ENCODE peak calls at places on chromosomes 4 and X, in five cellular contexts. Z is H1, S is Peyer's patch, F is right lobe of liver, D is IMR-90. L is an unnamed sample.

GRCh38 chr4:57635900-57636299 is 525.7 kb upstream of the IGFBP7 start:
- DNase-seq in Z (no peak), S (no peak), F (no peak), D (no peak), L (no peak)

GRCh38 chr4:101337688-101338087 is 9.6 kb downstream of the PPP3CA start:
- DNase-seq in Z (no peak), S (no peak), F (no peak), D (peak; percentile 77), L (peak; percentile 36)

GRCh38 chrX:117996918-117997480 is 119.6 kb downstream of the KLHL13 start:
- DNase-seq in Z (no peak), S (no peak), F (no peak), D (peak; percentile 63), L (no peak)

GRCh38 chr4:173707658-173708415 is 177.8 kb upstream of the HAND2 start:
- DNase-seq in Z (no peak), S (no peak), F (no peak), D (no peak), L (no peak)

GRCh38 chrX:17077349-17077748 is 130.9 kb downstream of the REPS2 start:
- DNase-seq in Z (no peak), S (no peak), F (no peak), D (no peak), L (no peak)

GRCh38 chr4:15938182-15938581 is 358 bp downstream of the FGFBP1 start:
- DNase-seq in Z (no peak), S (no peak), F (no peak), D (no peak), L (no peak)

GRCh38 chrX:152946681-152947080 is 47.2 kb downstream of the PNMA5 start:
- DNase-seq in Z (no peak), S (no peak), F (no peak), D (no peak), L (no peak)

GRCh38 chr4:174189392-174190029 is 94.0 kb downstream of the FBXO8 start:
- DNase-seq in Z (no peak), S (no peak), F (no peak), D (no peak), L (no peak)

GRCh38 chr4:119151161-119151560 is 15.5 kb downstream of the MYOZ2 start:
- DNase-seq in Z (no peak), S (no peak), F (no peak), D (no peak), L (no peak)

GRCh38 chr4:185932491-185932890 is 120.5 kb upstream of the SORBS2 start:
- DNase-seq in Z (no peak), S (no peak), F (no peak), D (no peak), L (no peak)

GRCh38 chr4:94457692-94458106 is 6.0 kb downstream of the PDLIM5 start:
- DNase-seq in Z (no peak), S (no peak), F (no peak), D (no peak), L (no peak)

GRCh38 chrX:40402771-40403533 is 177.8 kb upstream of the ATP6AP2 start:
- DNase-seq in Z (no peak), S (no peak), F (no peak), D (peak; percentile 46), L (peak; percentile 83)

GRCh38 chr4:20532871-20533870 is 167.1 kb upstream of the PACRGL start:
- DNase-seq in Z (no peak), S (no peak), F (no peak), D (peak; percentile 41), L (no peak)

GRCh38 chrX:135543924-135544323 is 23.5 kb downstream of the INTS6L start:
- DNase-seq in Z (no peak), S (peak; percentile 31), F (no peak), D (no peak), L (peak; percentile 14)

GRCh38 chr4:175622887-175623286 is 189.2 kb downstream of the GPM6A start:
- DNase-seq in Z (no peak), S (no peak), F (no peak), D (no peak), L (no peak)

GRCh38 chr4:107683873-107684272 is 36.2 kb downstream of the PAPSS1 start:
- DNase-seq in Z (no peak), S (no peak), F (no peak), D (no peak), L (no peak)

GRCh38 chr4:110735691-110736090 is 112.8 kb upstream of the PITX2 start:
- DNase-seq in Z (no peak), S (no peak), F (no peak), D (peak; percentile 33), L (peak; percentile 21)

GRCh38 chr4:77358315-77358928 is 201.4 kb downstream of the CCNG2 start:
- DNase-seq in Z (no peak), S (no peak), F (no peak), D (peak; percentile 40), L (no peak)

GRCh38 chr4:2402053-2402452 is 16.4 kb downstream of the ZFYVE28 start:
- DNase-seq in Z (peak; percentile 74), S (no peak), F (peak; percentile 71), D (no peak), L (peak; percentile 93)

GRCh38 chrX:115357316-115357715 is 67.8 kb downstream of the LUZP4 start:
- DNase-seq in Z (no peak), S (no peak), F (no peak), D (peak; percentile 19), L (no peak)

GRCh38 chrX:155026727-155027508 is at the start of gene FUNDC2:
- DNase-seq in Z (peak; percentile 46), S (peak; percentile 88), F (peak; percentile 96), D (peak; percentile 90), L (peak; percentile 94)
- TF ChIP-seq POLR2A in Z (peak; percentile 42), S (peak; percentile 47), F (peak; percentile 82), D (peak; percentile 76), L (peak; percentile 82)

GRCh38 chrX:1851527-1851926 is 236.7 kb downstream of the ASMT start:
- DNase-seq in Z (no peak), S (no peak), F (no peak), D (no peak), L (no peak)

GRCh38 chrX:1853447-1853846 is 238.6 kb downstream of the ASMT start:
- DNase-seq in Z (no peak), S (no peak), F (no peak), D (no peak), L (no peak)

GRCh38 chrX:1853916-1854315 is 239.1 kb downstream of the ASMT start:
- DNase-seq in Z (no peak), S (no peak), F (no peak), D (no peak), L (no peak)

GRCh38 chrX:1852082-1852481 is 237.2 kb downstream of the ASMT start:
- DNase-seq in Z (no peak), S (no peak), F (no peak), D (no peak), L (no peak)
- H3K4me1 ChIP-seq in Z (no peaks in the 10 kb centered on the region), S (no peaks in the 10 kb centered on the region), F (no peaks in the 10 kb centered on the region), D (no peaks in the 10 kb centered on the region), L (no peaks in the 10 kb centered on the region)

DNA sequence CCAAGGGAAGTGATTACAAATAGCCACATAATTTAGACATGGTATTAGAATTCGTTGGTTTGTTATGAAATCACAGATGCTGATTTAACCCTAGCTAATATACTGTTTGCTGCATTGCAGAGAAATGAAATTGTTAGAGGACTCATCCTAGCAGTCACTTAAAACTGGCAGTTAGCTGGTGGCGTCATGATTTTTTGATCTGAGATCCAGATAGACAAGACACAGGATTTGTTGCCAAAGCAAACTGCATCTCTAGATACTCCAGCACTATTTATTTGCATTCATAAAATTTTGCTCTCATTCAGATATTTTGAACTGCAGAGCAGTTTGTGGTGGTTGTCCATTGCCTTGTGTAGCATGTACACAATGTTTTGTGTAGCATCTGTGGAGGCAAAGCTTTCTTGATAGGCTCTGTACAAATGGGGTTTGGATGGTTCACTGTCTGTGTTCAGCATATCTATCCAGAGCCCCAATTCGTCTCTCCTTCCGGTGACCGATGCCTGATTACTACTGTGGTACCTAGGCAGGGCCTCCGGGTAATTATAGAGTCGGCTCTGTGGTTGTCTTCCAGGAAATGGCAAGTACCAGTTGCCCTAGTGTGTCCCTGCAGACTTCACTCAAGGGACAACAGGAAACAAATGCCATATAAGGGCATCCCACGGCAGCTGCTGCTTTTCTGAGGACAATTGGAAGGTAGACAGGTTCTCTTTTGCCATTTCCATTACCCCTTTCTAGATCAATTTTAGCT is 30.1 kb upstream of the SPARCL1 start:
- DNase-seq in Z (no peak), S (peak; percentile 28), F (no peak), D (no peak), L (no peak)
- TF ChIP-seq CTCF in Z (no peak), S (no peak), F (no peak), D (no peak), L (no peak)

GRCh38 chr4:8440491-8441311 is at the start of the genes ACOX3 and TRMT44:
- DNase-seq in Z (peak; percentile 57), S (peak; percentile 91), F (peak; percentile 94), D (peak; percentile 88), L (peak; percentile 88)
- TF ChIP-seq POLR2A in Z (peak; percentile 37), S (peak; percentile 42), F (peak; percentile 75), D (peak; percentile 90), L (peak; percentile 6)